ENCODE peak calls at places on chromosomes 1 and 21, in four cellular contexts. One of them, this sample, is unnamed.

GRCh38 chr1:64378826-64379225 is 91.1 kb upstream of the CACHD1 start:
- DNase-seq in adrenal gland: peak; percentile 13
- DNase-seq in breast epithelium: no peak
- DNase-seq in H1: no peak
- DNase-seq in this sample: no peak

GRCh38 chr1:157457279-157457678 is 95.0 kb downstream of the FCRL5 start:
- DNase-seq in H1: no peak
- DNase-seq in breast epithelium: no peak
- DNase-seq in adrenal gland: no peak
- DNase-seq in this sample: no peak

GRCh38 chr1:41241748-41242644 is at the start of gene SCMH1:
- DNase-seq in H1: no peak
- DNase-seq in adrenal gland: peak; percentile 43
- DNase-seq in breast epithelium: peak; percentile 35
- DNase-seq in this sample: peak; percentile 60

GRCh38 chr1:41739061-41739955 is 179.4 kb downstream of the HIVEP3 start:
- DNase-seq in H1: no peak
- DNase-seq in adrenal gland: peak; percentile 71
- DNase-seq in breast epithelium: peak; percentile 86
- DNase-seq in this sample: peak; percentile 23

GRCh38 chr1:168834225-168834872 is 105.3 kb upstream of the DPT start:
- DNase-seq in breast epithelium: no peak
- DNase-seq in H1: no peak
- DNase-seq in adrenal gland: no peak
- DNase-seq in this sample: no peak

GRCh38 chr1:2304282-2304681 is 76.2 kb downstream of the SKI start:
- DNase-seq in H1: no peak
- DNase-seq in adrenal gland: no peak
- DNase-seq in breast epithelium: no peak
- DNase-seq in this sample: no peak

GRCh38 chr1:54965624-54966340 is 14.6 kb upstream of the TMEM61 start:
- DNase-seq in H1: no peak
- DNase-seq in adrenal gland: peak; percentile 77
- DNase-seq in breast epithelium: no peak
- DNase-seq in this sample: peak; percentile 71

GRCh38 chr1:189431437-189431836 is 1046.2 kb downstream of the BRINP3 start:
- DNase-seq in adrenal gland: no peak
- DNase-seq in H1: no peak
- DNase-seq in breast epithelium: no peak
- DNase-seq in this sample: peak; percentile 19

GRCh38 chr1:13432251-13432650 is 22.0 kb downstream of the PRAMEF20 start:
- DNase-seq in adrenal gland: no peak
- DNase-seq in H1: no peak
- DNase-seq in breast epithelium: no peak
- DNase-seq in this sample: no peak

GRCh38 chr1:45880930-45881329 is 77.5 kb downstream of the MAST2 start:
- DNase-seq in adrenal gland: no peak
- DNase-seq in H1: no peak
- DNase-seq in breast epithelium: no peak
- DNase-seq in this sample: no peak

GRCh38 chr1:41611068-41611931 is 126.8 kb upstream of the EDN2 start:
- DNase-seq in adrenal gland: no peak
- DNase-seq in H1: no peak
- DNase-seq in breast epithelium: no peak
- DNase-seq in this sample: no peak

GRCh38 chr1:14516974-14517812 is 81.3 kb upstream of the KAZN start:
- DNase-seq in H1: no peak
- DNase-seq in adrenal gland: peak; percentile 24
- DNase-seq in breast epithelium: no peak
- DNase-seq in this sample: no peak

GRCh38 chr1:67371681-67372080 is 58.5 kb downstream of the SERBP1 start:
- DNase-seq in adrenal gland: no peak
- DNase-seq in H1: no peak
- DNase-seq in breast epithelium: no peak
- DNase-seq in this sample: no peak

GRCh38 chr1:158732524-158732923 is 12.0 kb upstream of the OR6K3 start:
- DNase-seq in H1: no peak
- DNase-seq in adrenal gland: no peak
- DNase-seq in breast epithelium: no peak
- DNase-seq in this sample: no peak

GRCh38 chr1:155990340-155990739 is 12.0 kb upstream of the ARHGEF2 start:
- DNase-seq in adrenal gland: no peak
- DNase-seq in breast epithelium: no peak
- DNase-seq in H1: no peak
- DNase-seq in this sample: no peak

GRCh38 chr1:8903908-8904650 is 25.6 kb upstream of the ENO1 start:
- DNase-seq in adrenal gland: peak; percentile 53
- DNase-seq in breast epithelium: peak; percentile 92
- DNase-seq in H1: no peak
- DNase-seq in this sample: peak; percentile 68

GRCh38 chr1:241408170-241408569 is 51.2 kb upstream of the RGS7 start:
- DNase-seq in adrenal gland: no peak
- DNase-seq in breast epithelium: no peak
- DNase-seq in H1: no peak
- DNase-seq in this sample: no peak

GRCh38 chr1:94698341-94698740 is 121.8 kb upstream of the SLC44A3 start:
- DNase-seq in H1: no peak
- DNase-seq in adrenal gland: no peak
- DNase-seq in breast epithelium: no peak
- DNase-seq in this sample: no peak

GRCh38 chr1:155944396-155944728 is 2.9 kb downstream of the RXFP4 start:
- DNase-seq in H1: no peak
- DNase-seq in adrenal gland: no peak
- DNase-seq in breast epithelium: no peak
- DNase-seq in this sample: no peak

GRCh38 chr1:109657970-109658369 is 2.1 kb downstream of the GSTM4 start:
- DNase-seq in adrenal gland: no peak
- DNase-seq in breast epithelium: no peak
- DNase-seq in H1: no peak
- DNase-seq in this sample: no peak

GRCh38 chr1:212745303-212745702 is 45.7 kb upstream of the BATF3 start:
- DNase-seq in H1: no peak
- DNase-seq in breast epithelium: no peak
- DNase-seq in adrenal gland: no peak
- DNase-seq in this sample: no peak

GRCh38 chr1:177873238-177873637 is 96.6 kb downstream of the SEC16B start:
- DNase-seq in breast epithelium: no peak
- DNase-seq in adrenal gland: peak; percentile 13
- DNase-seq in H1: no peak
- DNase-seq in this sample: no peak

GRCh38 chr1:231921951-231922350 is 295.4 kb downstream of the DISC1 start:
- DNase-seq in adrenal gland: no peak
- DNase-seq in breast epithelium: no peak
- DNase-seq in H1: no peak
- DNase-seq in this sample: no peak

GRCh38 chr1:26580116-26580515 is 50.6 kb downstream of the RPS6KA1 start:
- DNase-seq in adrenal gland: no peak
- DNase-seq in breast epithelium: no peak
- DNase-seq in H1: no peak
- DNase-seq in this sample: no peak

GRCh38 chr21:18521204-18521603 is 117.6 kb upstream of the TMPRSS15 start:
- DNase-seq in adrenal gland: no peak
- DNase-seq in breast epithelium: no peak
- DNase-seq in H1: no peak
- DNase-seq in this sample: no peak

GRCh38 chr1:84367219-84367618 is 31.1 kb upstream of the DNASE2B start:
- DNase-seq in adrenal gland: no peak
- DNase-seq in H1: no peak
- DNase-seq in breast epithelium: no peak
- DNase-seq in this sample: no peak

GRCh38 chr1:12047120-12047876 is 15.8 kb upstream of the TNFRSF8 start:
- DNase-seq in breast epithelium: no peak
- DNase-seq in H1: no peak
- DNase-seq in adrenal gland: no peak
- DNase-seq in this sample: no peak

GRCh38 chr1:221454096-221454495 is 287.8 kb downstream of the DUSP10 start:
- DNase-seq in adrenal gland: no peak
- DNase-seq in H1: no peak
- DNase-seq in breast epithelium: no peak
- DNase-seq in this sample: no peak

GRCh38 chr1:49333946-49334345 is 557.3 kb upstream of the BEND5 start:
- DNase-seq in breast epithelium: no peak
- DNase-seq in adrenal gland: no peak
- DNase-seq in H1: no peak
- DNase-seq in this sample: no peak

GRCh38 chr1:1425753-1426495 is 4.8 kb upstream of the ANKRD65 start:
- DNase-seq in adrenal gland: no peak
- DNase-seq in breast epithelium: no peak
- DNase-seq in H1: no peak
- DNase-seq in this sample: no peak

GRCh38 chr21:42777757-42778344 is 101.5 kb downstream of the WDR4 start:
- DNase-seq in adrenal gland: no peak
- DNase-seq in breast epithelium: no peak
- DNase-seq in H1: no peak
- DNase-seq in this sample: no peak

GRCh38 chr1:164707868-164708331 is 148.9 kb downstream of the PBX1 start:
- DNase-seq in H1: no peak
- DNase-seq in adrenal gland: peak; percentile 83
- DNase-seq in breast epithelium: no peak
- DNase-seq in this sample: peak; percentile 51

DNA sequence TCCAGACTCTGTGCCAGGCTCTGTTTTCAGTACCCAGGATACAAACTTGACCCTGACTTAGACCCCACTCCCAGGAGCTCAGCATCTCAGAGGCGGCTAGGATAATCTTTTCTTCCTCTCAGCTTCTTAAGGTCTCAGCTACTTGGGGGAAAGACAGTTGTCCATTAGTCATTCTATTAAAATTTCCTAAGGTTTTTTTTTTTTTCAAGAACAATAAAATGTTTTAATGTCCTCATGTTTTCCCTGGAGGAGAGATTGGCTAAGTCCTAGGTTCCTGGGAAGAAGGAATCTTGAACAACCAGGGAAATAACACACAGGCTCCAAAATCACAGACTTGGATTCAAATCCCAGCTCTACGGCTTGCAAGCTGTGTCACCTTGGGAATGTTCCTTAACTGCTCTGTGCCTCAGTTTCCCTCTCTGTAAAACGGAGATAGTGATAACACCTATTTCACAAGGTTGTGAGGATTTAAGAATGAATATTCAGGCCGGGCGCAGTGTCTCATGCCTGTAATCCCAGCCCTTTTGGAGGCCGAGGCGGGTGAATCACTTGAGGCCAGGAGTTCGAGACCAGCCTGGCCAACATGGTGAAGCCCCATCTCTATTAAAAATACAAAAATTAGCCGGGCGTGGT is 33.0 kb downstream of the CDK18 start:
- DNase-seq in adrenal gland: no peak
- DNase-seq in H1: no peak
- DNase-seq in breast epithelium: peak; percentile 16
- DNase-seq in this sample: peak; percentile 4
- H3K27ac ChIP-seq in adrenal gland: no peak overlapping the region
- H3K27ac ChIP-seq in H1: no peak overlapping the region
- H3K27ac ChIP-seq in breast epithelium: peak overlapping the region; percentile 55
- H3K27ac ChIP-seq in this sample: no peak overlapping the region

DNA sequence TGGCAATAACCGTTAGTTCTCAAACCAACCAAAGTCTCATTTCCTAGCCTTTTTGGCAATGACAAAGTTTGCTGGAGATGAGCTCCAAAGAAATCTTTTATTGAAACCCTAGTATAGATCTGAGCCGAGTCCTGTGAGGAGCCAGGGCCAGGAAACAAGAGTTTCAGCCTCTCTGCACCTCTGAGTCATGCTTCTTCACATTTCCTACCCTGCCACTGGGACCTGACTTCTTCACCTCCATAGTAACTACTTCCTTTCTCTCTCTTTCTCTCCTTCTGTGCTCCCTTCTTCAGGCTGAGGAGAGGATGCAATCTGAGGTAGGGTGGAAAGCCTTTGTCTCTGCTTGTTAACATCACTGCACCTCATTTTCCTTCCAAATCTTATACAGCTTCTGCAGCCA is 38.7 kb upstream of the IPO9 start:
- DNase-seq in breast epithelium: no peak
- DNase-seq in adrenal gland: no peak
- DNase-seq in H1: no peak
- DNase-seq in this sample: no peak
- TF ChIP-seq POLR2A in breast epithelium: no peak
- TF ChIP-seq POLR2A in adrenal gland: no peak
- TF ChIP-seq POLR2A in H1: no peak
- TF ChIP-seq POLR2A in this sample: no peak

DNA sequence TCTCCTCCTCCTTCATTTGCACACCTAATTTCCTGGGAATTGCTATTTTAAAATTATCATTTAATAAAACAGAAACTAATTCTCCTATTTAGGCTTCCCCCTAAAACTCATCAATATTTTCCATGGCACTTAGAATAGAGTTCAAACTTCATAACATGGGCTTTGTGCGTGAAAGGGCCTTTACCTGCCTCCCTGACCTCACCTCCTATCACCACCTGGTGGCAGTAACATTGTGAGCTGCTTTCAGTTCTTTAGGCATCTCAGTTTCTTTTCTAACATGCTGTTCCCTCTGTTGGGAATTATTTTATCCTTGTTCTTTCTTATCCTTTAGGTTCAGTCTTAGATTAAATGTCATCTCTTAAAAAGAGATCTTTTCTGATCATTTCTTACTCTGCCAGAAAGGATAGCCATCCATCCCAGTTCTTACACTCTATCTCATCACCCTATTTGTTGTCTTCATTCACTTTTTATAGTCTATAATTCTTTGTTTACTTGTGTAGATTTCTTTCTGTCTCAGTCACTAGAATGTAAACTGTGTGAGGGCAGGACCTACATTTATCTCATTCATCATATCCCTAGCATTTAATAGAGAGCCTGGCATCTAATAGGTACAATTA is 133.8 kb upstream of the KIAA1614 start:
- DNase-seq in adrenal gland: no peak
- DNase-seq in H1: no peak
- DNase-seq in breast epithelium: no peak
- DNase-seq in this sample: peak; percentile 26
- TF ChIP-seq CTCF in adrenal gland: no peak
- TF ChIP-seq CTCF in H1: peak; percentile 64
- TF ChIP-seq CTCF in breast epithelium: no peak
- TF ChIP-seq CTCF in this sample: peak; percentile 35

GRCh38 chr1:21341517-21342078 is 51.3 kb upstream of the ECE1 start:
- DNase-seq in H1: no peak
- DNase-seq in breast epithelium: no peak
- DNase-seq in adrenal gland: peak; percentile 29
- DNase-seq in this sample: no peak
- H3K27ac ChIP-seq in H1: no peak overlapping the region
- H3K27ac ChIP-seq in breast epithelium: peak overlapping the region; percentile 98
- H3K27ac ChIP-seq in adrenal gland: peak overlapping the region; percentile 95
- H3K27ac ChIP-seq in this sample: peak overlapping the region; percentile 83

GRCh38 chr1:220093361-220094015 is 444 bp upstream of the IARS2 start:
- DNase-seq in H1: no peak
- DNase-seq in breast epithelium: no peak
- DNase-seq in adrenal gland: no peak
- DNase-seq in this sample: no peak

GRCh38 chr1:220094016-220094911 is at the start of gene IARS2:
- DNase-seq in adrenal gland: peak; percentile 91
- DNase-seq in H1: peak; percentile 73
- DNase-seq in breast epithelium: peak; percentile 78
- DNase-seq in this sample: peak; percentile 90

GRCh38 chr1:220084460-220084859 is 5.1 kb downstream of the BPNT1 start:
- DNase-seq in H1: no peak
- DNase-seq in adrenal gland: no peak
- DNase-seq in breast epithelium: no peak
- DNase-seq in this sample: no peak

GRCh38 chr1:220092694-220093093 is 1.2 kb upstream of the IARS2 start:
- DNase-seq in adrenal gland: no peak
- DNase-seq in breast epithelium: no peak
- DNase-seq in H1: no peak
- DNase-seq in this sample: no peak

GRCh38 chr1:220089650-220090556 is at the start of gene BPNT1:
- DNase-seq in breast epithelium: peak; percentile 91
- DNase-seq in H1: peak; percentile 94
- DNase-seq in adrenal gland: peak; percentile 95
- DNase-seq in this sample: peak; percentile 99
- TF ChIP-seq POLR2A in breast epithelium: no peak
- TF ChIP-seq POLR2A in H1: peak; percentile 38
- TF ChIP-seq POLR2A in adrenal gland: peak; percentile 94
- TF ChIP-seq POLR2A in this sample: peak; percentile 47

This sample was measured in body of pancreas.